ENCODE peak calls at places on chromosomes 2 and 18, in four cellular contexts. One of them, this sample, is unnamed.

GRCh38 chr2:120815292-120815691 is 79.6 kb downstream of the GLI2 start:
- DNase-seq in SK-N-SH: no peak
- DNase-seq in K562: no peak
- DNase-seq in spleen: peak; percentile 69
- DNase-seq in this sample: no peak

GRCh38 chr2:3041841-3042600 is 335.6 kb downstream of the EIPR1 start:
- DNase-seq in K562: no peak
- DNase-seq in spleen: no peak
- DNase-seq in SK-N-SH: peak; percentile 90
- DNase-seq in this sample: no peak

GRCh38 chr2:219488844-219489194 is 9.9 kb upstream of the GMPPA start:
- DNase-seq in spleen: no peak
- DNase-seq in K562: no peak
- DNase-seq in SK-N-SH: no peak
- DNase-seq in this sample: no peak

GRCh38 chr2:41101281-41101680 is 649.4 kb upstream of the SLC8A1 start:
- DNase-seq in K562: no peak
- DNase-seq in spleen: no peak
- DNase-seq in SK-N-SH: no peak
- DNase-seq in this sample: no peak

GRCh38 chr2:41881249-41881648 is 166.6 kb upstream of the PKDCC start:
- DNase-seq in SK-N-SH: no peak
- DNase-seq in spleen: no peak
- DNase-seq in K562: no peak
- DNase-seq in this sample: no peak

GRCh38 chr2:126513033-126513432 is 142.9 kb upstream of the GYPC start:
- DNase-seq in spleen: no peak
- DNase-seq in SK-N-SH: no peak
- DNase-seq in K562: no peak
- DNase-seq in this sample: no peak

GRCh38 chr2:26986576-26986975 is 16.1 kb downstream of the MAPRE3 start:
- DNase-seq in spleen: no peak
- DNase-seq in K562: no peak
- DNase-seq in SK-N-SH: no peak
- DNase-seq in this sample: no peak

GRCh38 chr2:14516844-14517243 is 115.7 kb upstream of the LRATD1 start:
- DNase-seq in SK-N-SH: no peak
- DNase-seq in spleen: no peak
- DNase-seq in K562: no peak
- DNase-seq in this sample: peak; percentile 2

GRCh38 chr2:229249536-229249935 is 21.6 kb downstream of the PID1 start:
- DNase-seq in spleen: no peak
- DNase-seq in K562: no peak
- DNase-seq in SK-N-SH: no peak
- DNase-seq in this sample: no peak

GRCh38 chr2:40004336-40004735 is 225.3 kb upstream of the THUMPD2 start:
- DNase-seq in K562: no peak
- DNase-seq in spleen: no peak
- DNase-seq in SK-N-SH: no peak
- DNase-seq in this sample: no peak

GRCh38 chr18:55588876-55589595 is 1.0 kb upstream of the TCF4 start:
- DNase-seq in spleen: no peak
- DNase-seq in SK-N-SH: peak; percentile 9
- DNase-seq in K562: no peak
- DNase-seq in this sample: no peak

GRCh38 chr2:9914384-9915065 is 37.0 kb upstream of the GRHL1 start:
- DNase-seq in SK-N-SH: no peak
- DNase-seq in spleen: no peak
- DNase-seq in K562: peak; percentile 43
- DNase-seq in this sample: peak; percentile 30

GRCh38 chr2:73111300-73112025 is 1.3 kb downstream of the RAB11FIP5 start:
- DNase-seq in SK-N-SH: no peak
- DNase-seq in K562: peak; percentile 45
- DNase-seq in spleen: peak; percentile 83
- DNase-seq in this sample: no peak

GRCh38 chr2:19818543-19818942 is 83.2 kb downstream of the TTC32 start:
- DNase-seq in spleen: no peak
- DNase-seq in K562: no peak
- DNase-seq in SK-N-SH: no peak
- DNase-seq in this sample: no peak
- TF ChIP-seq POLR2AphosphoS5 in spleen: no peak
- TF ChIP-seq POLR2AphosphoS5 in K562: no peak
- TF ChIP-seq POLR2AphosphoS5 in SK-N-SH: no peak
- TF ChIP-seq POLR2AphosphoS5 in this sample: no peak

DNA sequence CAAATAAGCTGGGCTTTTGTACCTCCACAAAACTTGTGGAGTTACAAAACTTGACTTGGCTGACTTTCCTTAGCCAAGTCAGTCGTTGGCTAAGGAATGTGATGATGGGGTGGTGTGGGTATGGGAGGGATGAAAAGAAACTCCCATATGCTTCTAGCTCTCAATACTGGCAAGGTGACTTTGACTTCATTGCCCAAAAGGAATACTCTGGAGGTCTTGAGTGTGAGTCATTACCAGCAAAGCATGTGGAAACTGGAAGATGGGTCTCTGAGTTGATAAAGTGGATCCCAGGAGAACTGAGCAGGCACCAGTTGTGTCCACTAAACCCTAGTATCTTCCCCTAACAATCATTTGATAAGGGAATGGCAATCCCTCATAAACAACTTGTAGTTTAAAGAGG is 226.7 kb downstream of the GULP1 start:
- DNase-seq in K562: no peak
- DNase-seq in SK-N-SH: no peak
- DNase-seq in spleen: no peak
- DNase-seq in this sample: no peak
- TF ChIP-seq POLR2AphosphoS5 in K562: no peak
- TF ChIP-seq POLR2AphosphoS5 in SK-N-SH: no peak
- TF ChIP-seq POLR2AphosphoS5 in spleen: no peak
- TF ChIP-seq POLR2AphosphoS5 in this sample: no peak

GRCh38 chr2:61854435-61855177 is 746 bp upstream of the FAM161A start:
- DNase-seq in K562: peak; percentile 96
- DNase-seq in spleen: peak; percentile 92
- DNase-seq in SK-N-SH: peak; percentile 91
- DNase-seq in this sample: peak; percentile 81

GRCh38 chr2:61855178-61855523 is 1.3 kb upstream of the FAM161A start:
- DNase-seq in spleen: no peak
- DNase-seq in SK-N-SH: no peak
- DNase-seq in K562: no peak
- DNase-seq in this sample: no peak

GRCh38 chr2:61853086-61853847 is 593 bp downstream of the FAM161A start:
- DNase-seq in K562: peak; percentile 51
- DNase-seq in SK-N-SH: peak; percentile 84
- DNase-seq in spleen: no peak
- DNase-seq in this sample: peak; percentile 47

GRCh38 chr2:61853848-61854434 is at the start of gene FAM161A:
- DNase-seq in spleen: peak; percentile 96
- DNase-seq in K562: peak; percentile 83
- DNase-seq in SK-N-SH: peak; percentile 93
- DNase-seq in this sample: peak; percentile 75
- TF ChIP-seq POLR2AphosphoS5 in spleen: peak; percentile 69
- TF ChIP-seq POLR2AphosphoS5 in K562: no peak
- TF ChIP-seq POLR2AphosphoS5 in SK-N-SH: peak; percentile 56
- TF ChIP-seq POLR2AphosphoS5 in this sample: no peak

GRCh38 chr18:47680488-47680887 is 250.0 kb downstream of the SMAD2 start:
- DNase-seq in SK-N-SH: no peak
- DNase-seq in spleen: no peak
- DNase-seq in K562: no peak
- DNase-seq in this sample: peak; percentile 19
- TF ChIP-seq POLR2AphosphoS5 in SK-N-SH: no peak
- TF ChIP-seq POLR2AphosphoS5 in spleen: no peak
- TF ChIP-seq POLR2AphosphoS5 in K562: no peak
- TF ChIP-seq POLR2AphosphoS5 in this sample: no peak

GRCh38 chr2:33599175-33599942 is at the start of gene FAM98A:
- DNase-seq in K562: peak; percentile 96
- DNase-seq in spleen: peak; percentile 99
- DNase-seq in SK-N-SH: peak; percentile 98
- DNase-seq in this sample: peak; percentile 74
- TF ChIP-seq POLR2AphosphoS5 in K562: peak; percentile 38
- TF ChIP-seq POLR2AphosphoS5 in spleen: peak; percentile 91
- TF ChIP-seq POLR2AphosphoS5 in SK-N-SH: peak; percentile 86
- TF ChIP-seq POLR2AphosphoS5 in this sample: no peak

GRCh38 chr18:12659904-12660605 is 2.1 kb upstream of the SPIRE1 start:
- DNase-seq in SK-N-SH: peak; percentile 69
- DNase-seq in K562: peak; percentile 61
- DNase-seq in spleen: no peak
- DNase-seq in this sample: no peak
- TF ChIP-seq POLR2AphosphoS5 in SK-N-SH: no peak
- TF ChIP-seq POLR2AphosphoS5 in K562: no peak
- TF ChIP-seq POLR2AphosphoS5 in spleen: no peak
- TF ChIP-seq POLR2AphosphoS5 in this sample: no peak